ENCODE peak calls at places on chromosomes 3 and 15, in six cellular contexts. E is NCI-H748 treated with DMSO at 0.1 percent for 48 hours; C is HTR-8/SVneo; P is MV-4-11; Z is stimulated activated CD4-positive, alpha-beta T cell treated with anti-CD3 and anti-CD28 coated beads, Interleukin-1b, Interleukin-23, amount 100 ng/mL, for 24 hours; U is AG10803. Y is an unnamed sample.

GRCh38 chr15:77037475-77038209 is 33.3 kb downstream of the TSPAN3 start:
- DNase-seq in E (no peak), C (no peak), P (no peak), Z (no peak), U (no peak), Y (no peak)

GRCh38 chr3:118144919-118145318 is 889.7 kb downstream of the IGSF11 start:
- DNase-seq in E (no peak), C (no peak), P (no peak), Z (no peak), U (no peak), Y (no peak)

GRCh38 chr3:13749063-13749764 is 130.7 kb downstream of the WNT7A start:
- DNase-seq in E (no peak), C (no peak), P (no peak), Z (no peak), U (no peak), Y (no peak)

GRCh38 chr3:99720985-99721632 is 82.7 kb downstream of the COL8A1 start:
- DNase-seq in E (no peak), C (no peak), P (no peak), Z (no peak), U (peak; percentile 59), Y (peak; percentile 50)

GRCh38 chr3:141894524-141895176 is 18.2 kb downstream of the ATP1B3 start:
- DNase-seq in E (no peak), C (peak; percentile 32), P (peak; percentile 58), Z (no peak), U (peak; percentile 89), Y (peak; percentile 57)

GRCh38 chr15:61038387-61038786 is 190.7 kb downstream of the RORA start:
- DNase-seq in E (peak; percentile 33), C (no peak), P (peak; percentile 6), Z (no peak), U (peak; percentile 44), Y (peak; percentile 93)

GRCh38 chr3:21662403-21662802 is 88.6 kb downstream of the ZNF385D start:
- DNase-seq in E (no peak), C (no peak), P (no peak), Z (no peak), U (no peak), Y (no peak)

GRCh38 chr3:9168230-9168629 is 81.2 kb downstream of the SRGAP3 start:
- DNase-seq in E (no peak), C (no peak), P (no peak), Z (peak; percentile 49), U (no peak), Y (no peak)

GRCh38 chr15:52011711-52012144 is 7.3 kb upstream of the MAPK6 start:
- DNase-seq in E (peak; percentile 64), C (no peak), P (no peak), Z (no peak), U (no peak), Y (peak; percentile 84)

GRCh38 chr3:101976473-101976872 is 127.2 kb downstream of the NFKBIZ start:
- DNase-seq in E (no peak), C (peak; percentile 19), P (peak; percentile 67), Z (no peak), U (no peak), Y (no peak)

GRCh38 chr3:41117398-41117870 is 81.9 kb upstream of the CTNNB1 start:
- DNase-seq in E (peak; percentile 76), C (peak; percentile 77), P (peak; percentile 100), Z (peak; percentile 64), U (peak; percentile 88), Y (peak; percentile 94)

GRCh38 chr3:32436816-32437189 is 45.1 kb downstream of the CMTM7 start:
- DNase-seq in E (no peak), C (no peak), P (no peak), Z (no peak), U (no peak), Y (no peak)

GRCh38 chr15:67707520-67708283 is 117.6 kb upstream of the SKOR1 start:
- DNase-seq in E (no peak), C (no peak), P (no peak), Z (no peak), U (no peak), Y (peak; percentile 2)

GRCh38 chr3:140432176-140432753 is 245.6 kb upstream of the TRIM42 start:
- DNase-seq in E (no peak), C (no peak), P (no peak), Z (no peak), U (no peak), Y (peak; percentile 35)

GRCh38 chr3:4828279-4829030 is 150.8 kb upstream of the BHLHE40 start:
- DNase-seq in E (no peak), C (no peak), P (peak; percentile 22), Z (no peak), U (peak; percentile 94), Y (no peak)

GRCh38 chr3:48142316-48142870 is 45.8 kb downstream of the CDC25A start:
- DNase-seq in E (no peak), C (no peak), P (no peak), Z (no peak), U (no peak), Y (no peak)

GRCh38 chr15:27656296-27656987 is 442.7 kb downstream of the OCA2 start:
- DNase-seq in E (no peak), C (no peak), P (no peak), Z (no peak), U (no peak), Y (no peak)

GRCh38 chr15:64430000-64430735 is 30.2 kb upstream of the ZNF609 start:
- DNase-seq in E (no peak), C (no peak), P (peak; percentile 97), Z (no peak), U (peak; percentile 96), Y (peak; percentile 76)

Y was measured in dermis blood vessel endothelial cell.